ENCODE peak calls at places on chromosomes 6 and 20, in nine cellular contexts. O is pancreas, Y is dorsolateral prefrontal cortex, P is T-cell, T is A549, U is fibroblast of lung, L is HCT116, F is fibroblast of the aortic adventitia, Z is EL. S is an unnamed sample.

GRCh38 chr6:166471797-166472260 is 89.1 kb upstream of the MPC1 start:
- DNase-seq in O (no peak), P (no peak), L (no peak), T (no peak), Z (no peak), Y (no peak), U (no peak), F (no peak), S (no peak)

GRCh38 chr20:35145141-35145564 is 2.0 kb downstream of the EDEM2 start:
- DNase-seq in O (no peak), Z (peak), U (peak), Y (no peak), T (peak), L (peak), F (peak), P (peak), S (peak)

GRCh38 chr20:15068486-15068885 is 731.1 kb upstream of the FLRT3 start:
- DNase-seq in Z (no peak), L (no peak), P (no peak), T (no peak), O (no peak), U (no peak), F (no peak), Y (no peak), S (no peak)

GRCh38 chr6:25448965-25449538 is 169.9 kb downstream of the CARMIL1 start:
- DNase-seq in O (no peak), F (no peak), L (no peak), U (no peak), Z (no peak), T (no peak), Y (no peak), P (no peak), S (no peak)

GRCh38 chr6:143295904-143296303 is 154.6 kb downstream of the ADAT2 start:
- DNase-seq in P (no peak), T (no peak), Z (no peak), F (no peak), L (no peak), O (no peak), Y (no peak), U (no peak), S (no peak)

GRCh38 chr6:13190391-13190790 is 137.9 kb downstream of the TBC1D7 start:
- DNase-seq in O (no peak), Z (peak), Y (no peak), P (no peak), T (no peak), L (no peak), F (no peak), U (peak), S (no peak)

GRCh38 chr6:47536816-47537401 is 59.3 kb downstream of the CD2AP start:
- DNase-seq in O (no peak), L (no peak), F (no peak), T (no peak), P (no peak), Y (no peak), U (no peak), Z (no peak), S (no peak)

GRCh38 chr6:10556496-10557391 is 35.6 kb downstream of the GCNT2 start:
- DNase-seq in O (no peak), T (no peak), P (no peak), F (no peak), Y (no peak), Z (no peak), U (peak), L (no peak), S (peak)

GRCh38 chr6:56101141-56101553 is 146.2 kb downstream of the COL21A1 start:
- DNase-seq in U (peak), O (no peak), T (peak), F (peak), Z (peak), P (no peak), Y (no peak), L (peak), S (no peak)

GRCh38 chr6:156379946-156380707 is 397.1 kb upstream of the ARID1B start:
- DNase-seq in L (peak), P (no peak), F (peak), O (no peak), U (peak), Y (no peak), T (no peak), Z (peak), S (peak)

GRCh38 chr6:17120019-17120418 is 18.2 kb downstream of the STMND1 start:
- DNase-seq in U (peak), O (no peak), Z (no peak), F (no peak), T (no peak), P (no peak), L (no peak), Y (no peak), S (no peak)

GRCh38 chr6:42762338-42762929 is 16.5 kb upstream of the TBCC start:
- DNase-seq in Y (no peak), P (no peak), Z (no peak), U (no peak), L (no peak), T (no peak), F (no peak), O (no peak), S (no peak)

GRCh38 chr6:13378669-13379590 is 50.6 kb upstream of the TBC1D7 start:
- DNase-seq in Z (no peak), U (no peak), T (no peak), Y (no peak), O (peak), P (no peak), L (no peak), F (no peak), S (no peak)

GRCh38 chr20:36606171-36607116 is 865 bp downstream of the RAB5IF start:
- DNase-seq in P (no peak), L (no peak), T (peak), F (peak), U (peak), Y (no peak), Z (peak), O (no peak), S (peak)

GRCh38 chr6:11374036-11375010 is 141.9 kb upstream of the NEDD9 start:
- DNase-seq in T (no peak), U (no peak), Z (no peak), P (no peak), L (no peak), F (no peak), O (no peak), Y (no peak), S (no peak)

GRCh38 chr6:130666796-130667195 is 160.4 kb upstream of the SMLR1 start:
- DNase-seq in U (no peak), Z (no peak), P (no peak), L (no peak), O (no peak), Y (no peak), T (no peak), F (no peak), S (no peak)

GRCh38 chr6:156880913-156881312 is 103.7 kb downstream of the ARID1B start:
- DNase-seq in Z (no peak), Y (no peak), F (no peak), L (no peak), P (no peak), O (no peak), T (no peak), U (no peak), S (no peak)

GRCh38 chr6:90385914-90386313 is 89.3 kb upstream of the BACH2 start:
- DNase-seq in Y (no peak), U (no peak), O (no peak), F (no peak), Z (no peak), P (no peak), T (no peak), L (no peak), S (no peak)

GRCh38 chr6:106247293-106247692 is 78.3 kb downstream of the ATG5 start:
- DNase-seq in F (no peak), U (peak), T (no peak), O (no peak), P (no peak), Y (no peak), Z (no peak), L (no peak), S (no peak)

GRCh38 chr20:16944753-16945152 is 196.6 kb downstream of the OTOR start:
- DNase-seq in P (no peak), O (no peak), Z (no peak), Y (no peak), F (no peak), L (no peak), T (no peak), U (peak), S (no peak)

GRCh38 chr6:33112148-33112547 is 36.4 kb downstream of the HLA-DPB1 start:
- DNase-seq in T (peak), U (peak), F (peak), O (no peak), Y (no peak), Z (peak), P (peak), L (peak), S (peak)

GRCh38 chr6:74598473-74599393 is 607.1 kb downstream of the COL12A1 start:
- DNase-seq in Y (no peak), U (peak), T (peak), F (no peak), Z (peak), O (no peak), L (no peak), P (no peak), S (peak)

GRCh38 chr20:57560554-57561355 is at the start of gene PCK1:
- DNase-seq in U (no peak), T (peak), Z (peak), L (no peak), P (no peak), F (peak), Y (no peak), O (peak), S (no peak)

GRCh38 chr6:168678588-168678987 is 237.6 kb downstream of the SMOC2 start:
- DNase-seq in O (no peak), Z (no peak), Y (no peak), U (no peak), L (no peak), F (peak), T (no peak), P (no peak), S (no peak)

GRCh38 chr6:121616411-121616810 is 181.0 kb downstream of the GJA1 start:
- DNase-seq in T (no peak), U (no peak), P (no peak), Z (no peak), F (no peak), L (no peak), O (no peak), Y (no peak), S (no peak)

GRCh38 chr20:20953738-20954657 is 152.2 kb downstream of the LINC00237 start:
- DNase-seq in L (no peak), O (no peak), Z (no peak), F (no peak), U (no peak), Y (no peak), T (no peak), P (no peak), S (no peak)

GRCh38 chr6:150123645-150124044 is 19.2 kb upstream of the PPP1R14C start:
- DNase-seq in L (no peak), Z (no peak), U (no peak), Y (no peak), T (no peak), F (no peak), P (no peak), O (no peak), S (no peak)

GRCh38 chr6:165984743-165985142 is 182.9 kb downstream of the TBXT start:
- DNase-seq in P (no peak), O (no peak), F (no peak), U (no peak), Y (no peak), Z (no peak), L (no peak), T (peak), S (no peak)

GRCh38 chr6:132354517-132355167 is 46.6 kb downstream of the MOXD1 start:
- DNase-seq in L (no peak), P (peak), Y (no peak), Z (peak), T (peak), O (peak), U (peak), F (no peak), S (no peak)

GRCh38 chr20:50019466-50020256 is 36.9 kb downstream of the SNAI1 start:
- DNase-seq in O (peak), F (no peak), T (no peak), Y (peak), P (no peak), L (no peak), U (no peak), Z (no peak), S (no peak)

GRCh38 chr20:56348306-56348695 is 10.5 kb upstream of the FAM210B start:
- DNase-seq in U (no peak), P (no peak), Z (no peak), L (no peak), F (peak), T (no peak), O (no peak), Y (no peak), S (peak)

GRCh38 chr6:43838276-43839036 is 68.4 kb downstream of the VEGFA start:
- DNase-seq in O (peak), F (peak), Y (no peak), Z (peak), P (no peak), L (peak), T (peak), U (peak), S (peak)

GRCh38 chr20:43658723-43659419 is 8.0 kb upstream of the MYBL2 start:
- DNase-seq in L (no peak), O (no peak), F (no peak), P (no peak), T (peak), U (no peak), Z (no peak), Y (no peak), S (no peak)

GRCh38 chr6:80520195-80520594 is 413.7 kb downstream of the BCKDHB start:
- DNase-seq in O (no peak), L (no peak), P (no peak), Y (no peak), Z (peak), U (peak), F (peak), T (no peak), S (peak)

GRCh38 chr20:17875106-17875980 is 93.3 kb downstream of the SNX5 start:
- DNase-seq in Y (peak), U (peak), F (peak), T (peak), P (no peak), Z (peak), L (no peak), O (peak), S (peak)

GRCh38 chr6:166029506-166029905 is 138.1 kb downstream of the TBXT start:
- DNase-seq in P (no peak), F (no peak), Y (no peak), O (no peak), Z (peak), T (peak), L (no peak), U (no peak), S (no peak)

GRCh38 chr6:140909620-140910019 is 1223.1 kb upstream of the GJE1 start:
- DNase-seq in O (no peak), P (no peak), L (no peak), U (peak), Z (peak), F (peak), T (no peak), Y (no peak), S (no peak)

GRCh38 chr6:89638320-89639195 is at the start of gene LYRM2:
- DNase-seq in U (peak), O (peak), Z (peak), L (peak), P (peak), F (peak), Y (peak), T (peak), S (peak)